ENCODE peak calls at places on chromosomes 3 and 15, in four cellular contexts. One of them, this sample, is unnamed.

GRCh38 chr3:58092516-58092915 is 84.3 kb downstream of the FLNB start:
- DNase-seq in Daoy: no peak
- DNase-seq in amniotic stem cell: no peak
- DNase-seq in foreskin fibroblast: peak
- DNase-seq in this sample: no peak

GRCh38 chr3:66572938-66573710 is 72.3 kb upstream of the LRIG1 start:
- DNase-seq in foreskin fibroblast: no peak
- DNase-seq in Daoy: no peak
- DNase-seq in amniotic stem cell: no peak
- DNase-seq in this sample: no peak

GRCh38 chr15:40958723-40959122 is 5.5 kb downstream of the CHAC1 start:
- DNase-seq in foreskin fibroblast: no peak
- DNase-seq in Daoy: no peak
- DNase-seq in amniotic stem cell: no peak
- DNase-seq in this sample: no peak

GRCh38 chr15:55796321-55796965 is 53.5 kb upstream of the PRTG start:
- DNase-seq in foreskin fibroblast: peak
- DNase-seq in amniotic stem cell: no peak
- DNase-seq in Daoy: peak
- DNase-seq in this sample: no peak

GRCh38 chr3:157248590-157249425 is 88.9 kb upstream of the CCNL1 start:
- DNase-seq in Daoy: peak
- DNase-seq in amniotic stem cell: peak
- DNase-seq in foreskin fibroblast: peak
- DNase-seq in this sample: peak

GRCh38 chr3:157026091-157026490 is 133.9 kb downstream of the CCNL1 start:
- DNase-seq in Daoy: no peak
- DNase-seq in amniotic stem cell: no peak
- DNase-seq in foreskin fibroblast: no peak
- DNase-seq in this sample: no peak

GRCh38 chr3:48404440-48405342 is 25.2 kb downstream of the PLXNB1 start:
- DNase-seq in foreskin fibroblast: no peak
- DNase-seq in amniotic stem cell: no peak
- DNase-seq in Daoy: peak
- DNase-seq in this sample: no peak

GRCh38 chr3:123169930-123170329 is 31.8 kb upstream of the SEC22A start:
- DNase-seq in amniotic stem cell: no peak
- DNase-seq in Daoy: no peak
- DNase-seq in foreskin fibroblast: no peak
- DNase-seq in this sample: no peak

GRCh38 chr15:31469801-31470545 is 143.3 kb downstream of the KLF13 start:
- DNase-seq in amniotic stem cell: no peak
- DNase-seq in Daoy: no peak
- DNase-seq in foreskin fibroblast: no peak
- DNase-seq in this sample: no peak

GRCh38 chr3:30123224-30123623 is 483.2 kb upstream of the TGFBR2 start:
- DNase-seq in amniotic stem cell: no peak
- DNase-seq in Daoy: no peak
- DNase-seq in foreskin fibroblast: no peak
- DNase-seq in this sample: no peak

GRCh38 chr3:105040026-105040622 is 326.6 kb upstream of the ALCAM start:
- DNase-seq in amniotic stem cell: no peak
- DNase-seq in foreskin fibroblast: peak
- DNase-seq in Daoy: no peak
- DNase-seq in this sample: peak

GRCh38 chr3:146550743-146551510 is 6.5 kb upstream of the PLSCR1 start:
- DNase-seq in foreskin fibroblast: peak
- DNase-seq in Daoy: peak
- DNase-seq in amniotic stem cell: peak
- DNase-seq in this sample: no peak

GRCh38 chr3:106534206-106534605 is 665.4 kb upstream of the CBLB start:
- DNase-seq in foreskin fibroblast: no peak
- DNase-seq in Daoy: peak
- DNase-seq in amniotic stem cell: no peak
- DNase-seq in this sample: no peak

GRCh38 chr3:184037816-184038215 is 6.3 kb downstream of the HTR3D start:
- DNase-seq in Daoy: no peak
- DNase-seq in amniotic stem cell: no peak
- DNase-seq in foreskin fibroblast: no peak
- DNase-seq in this sample: no peak